ENCODE peak calls at places on chromosomes 4 and X, in five cellular contexts. P, G, M, L and B are unnamed samples.

GRCh38 chr4:151806511-151806927 is 45.7 kb upstream of the GATB start:
- DNase-seq in P (no peak), G (no peak), M (no peak), L (no peak), B (no peak)

GRCh38 chr4:52051213-52051614 is at the start of gene SPATA18:
- DNase-seq in P (no peak), G (no peak), M (peak), L (no peak), B (no peak)

GRCh38 chr4:7073526-7074390 is 5.9 kb upstream of the GRPEL1 start:
- DNase-seq in P (peak), G (peak), M (peak), L (no peak), B (peak)

GRCh38 chr4:82223715-82224114 is 150.1 kb downstream of the HNRNPD start:
- DNase-seq in P (no peak), G (no peak), M (no peak), L (no peak), B (peak)

GRCh38 chrX:103343105-103343504 is 13.1 kb downstream of the TCEAL7 start:
- DNase-seq in P (peak), G (no peak), M (peak), L (no peak), B (no peak)

GRCh38 chrX:117517994-117518393 is 598.6 kb downstream of the KLHL13 start:
- DNase-seq in P (no peak), G (no peak), M (no peak), L (no peak), B (no peak)

GRCh38 chr4:23934223-23934622 is 44.4 kb upstream of the PPARGC1A start:
- DNase-seq in P (no peak), G (no peak), M (no peak), L (no peak), B (no peak)

GRCh38 chr4:78551420-78552351 is at the start of gene ANXA3:
- DNase-seq in P (peak), G (no peak), M (peak), L (no peak), B (peak)

GRCh38 chr4:76458829-76459228 is 23.8 kb downstream of the SHROOM3 start:
- DNase-seq in P (no peak), G (no peak), M (no peak), L (no peak), B (no peak)

GRCh38 chr4:145420595-145421214 is 60.9 kb upstream of the SMAD1 start:
- DNase-seq in P (no peak), G (peak), M (no peak), L (no peak), B (no peak)

GRCh38 chrX:50988649-50989048 is 78.1 kb downstream of the BMP15 start:
- DNase-seq in P (no peak), G (no peak), M (peak), L (no peak), B (peak)

GRCh38 chrX:39298821-39299220 is 497.6 kb downstream of the MID1IP1 start:
- DNase-seq in P (no peak), G (no peak), M (no peak), L (no peak), B (no peak)

GRCh38 chr4:154292589-154292988 is 199.0 kb downstream of the DCHS2 start:
- DNase-seq in P (no peak), G (no peak), M (no peak), L (no peak), B (no peak)

GRCh38 chr4:75207902-75208301 is 275.0 kb downstream of the PARM1 start:
- DNase-seq in P (no peak), G (no peak), M (no peak), L (no peak), B (no peak)

GRCh38 chr4:184007891-184008290 is 102.8 kb downstream of the STOX2 start:
- DNase-seq in P (no peak), G (no peak), M (no peak), L (no peak), B (no peak)

GRCh38 chr4:124433500-124433899 is 279.0 kb downstream of the ANKRD50 start:
- DNase-seq in P (no peak), G (no peak), M (no peak), L (no peak), B (no peak)

GRCh38 chr4:110172972-110173371 is 25.4 kb downstream of the ELOVL6 start:
- DNase-seq in P (no peak), G (no peak), M (no peak), L (no peak), B (no peak)

GRCh38 chr4:156933633-156934258 is 37.9 kb downstream of the PDGFC start:
- DNase-seq in P (no peak), G (peak), M (no peak), L (no peak), B (no peak)
- TF ChIP-seq REST in P (no peak), G (no peak), M (no peak), L (no peak), B (no peak)

DNA sequence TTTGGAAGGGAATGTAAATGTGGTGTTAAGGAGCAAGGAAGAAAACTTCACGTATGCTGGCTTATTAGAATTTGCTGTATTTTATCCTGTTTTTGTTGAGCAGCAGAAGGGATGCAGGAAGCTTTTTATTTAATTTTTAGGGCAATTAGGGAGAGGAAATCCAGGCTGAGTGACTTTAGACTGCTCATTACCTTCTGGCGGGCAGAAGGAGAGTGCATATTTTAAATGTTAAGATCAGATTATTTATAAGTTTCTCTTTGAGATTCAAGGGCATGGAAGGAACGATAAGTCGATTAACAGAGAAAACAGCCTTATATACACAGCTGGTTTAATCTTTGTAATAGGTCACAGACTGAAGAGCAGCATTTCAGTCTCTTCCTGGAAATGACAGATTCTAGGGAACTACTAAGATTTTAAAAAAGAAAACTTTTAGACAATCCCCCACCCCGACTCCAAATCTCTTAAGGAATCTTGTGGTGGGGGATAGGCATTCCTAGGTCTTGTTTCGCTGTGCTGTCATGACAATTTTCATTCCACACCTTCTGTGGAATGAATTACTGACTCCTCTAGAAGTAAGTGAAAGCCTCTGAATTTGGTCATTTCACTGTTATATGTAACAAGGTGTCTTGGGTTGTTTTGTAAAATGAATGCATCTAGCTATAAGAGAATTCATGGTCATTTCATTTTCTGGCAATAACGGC is 402.5 kb downstream of the RAPGEF2 start:
- DNase-seq in P (no peak), G (no peak), M (no peak), L (no peak), B (no peak)
- TF ChIP-seq GABPA in P (no peak), G (no peak), M (no peak), L (no peak), B (no peak)

GRCh38 chrX:57286507-57287251 is at the start of gene FAAH2:
- DNase-seq in P (peak), G (peak), M (no peak), L (peak), B (no peak)

GRCh38 chrX:57285001-57285400 is 1.5 kb upstream of the FAAH2 start:
- DNase-seq in P (no peak), G (no peak), M (no peak), L (no peak), B (no peak)

GRCh38 chrX:57294961-57295360 is 8.5 kb downstream of the FAAH2 start:
- DNase-seq in P (no peak), G (no peak), M (no peak), L (no peak), B (no peak)

DNA sequence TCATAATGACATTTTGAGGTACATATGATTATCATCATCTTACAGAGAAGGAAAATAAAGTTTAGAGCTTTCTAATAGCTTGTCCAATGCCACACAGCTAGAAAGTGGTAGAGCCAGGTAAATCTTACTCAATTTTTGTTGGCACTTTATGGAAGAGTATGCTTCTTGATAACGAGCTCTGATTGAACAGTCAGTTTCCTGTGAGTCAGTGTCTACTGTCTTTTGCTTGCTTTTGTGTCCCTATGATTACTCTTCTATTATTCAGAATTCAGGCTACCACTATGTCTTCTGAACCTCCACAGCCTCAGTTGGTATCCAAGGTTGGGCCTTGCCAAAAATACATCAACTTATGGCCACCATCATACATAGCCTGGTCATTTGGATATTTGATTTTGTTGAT is 2.6 kb downstream of the FAAH2 start:
- DNase-seq in P (no peak), G (no peak), M (no peak), L (no peak), B (no peak)
- TF ChIP-seq REST in P (no peak), G (no peak), M (no peak), L (no peak), B (no peak)

GRCh38 chrX:80828232-80828631 is 18.6 kb upstream of the BRWD3 start:
- DNase-seq in P (no peak), G (no peak), M (no peak), L (no peak), B (no peak)
- TF ChIP-seq GABPA in P (no peak), G (no peak), M (no peak), L (no peak), B (no peak)